ENCODE peak calls at places on chromosome 10, in seven cellular contexts. G is tibial artery; Y is SK-N-SH; R is psoas muscle; C is CD8-positive, alpha-beta memory T cell; A is CD4-positive, alpha-beta T cell; W is GM23248. T is an unnamed sample.
A peak's percentile ranks its signal among the peaks of the same experiment; 100 is the strongest.

GRCh38 chr10:45480294-45480693 is 106.3 kb downstream of the ALOX5 start:
- DNase-seq in W (no peak), R (no peak), A (no peak), G (no peak), Y (no peak), C (no peak), T (no peak)

GRCh38 chr10:94358480-94358879 is 4.3 kb downstream of the NOC3L start:
- DNase-seq in G (no peak), C (no peak), A (no peak), Y (no peak), R (no peak), W (peak; percentile 92), T (no peak)

GRCh38 chr10:125396651-125397050 is 236.3 kb upstream of the CTBP2 start:
- DNase-seq in R (no peak), C (no peak), W (peak; percentile 77), A (no peak), G (no peak), Y (no peak), T (no peak)

GRCh38 chr10:60387531-60387930 is 2.1 kb downstream of the ANK3 start:
- DNase-seq in W (no peak), A (no peak), G (no peak), R (no peak), C (no peak), Y (no peak), T (no peak)

GRCh38 chr10:62068464-62068863 is 167.0 kb downstream of the ARID5B start:
- DNase-seq in G (no peak), W (no peak), C (no peak), A (no peak), Y (no peak), R (no peak), T (no peak)

GRCh38 chr10:84026821-84027257 is 112.5 kb upstream of the GHITM start:
- DNase-seq in C (no peak), Y (peak; percentile 35), G (no peak), A (no peak), R (no peak), W (peak; percentile 30), T (no peak)

GRCh38 chr10:3786295-3786981 is 1.4 kb upstream of the KLF6 start:
- DNase-seq in C (peak; percentile 47), A (no peak), W (no peak), R (peak; percentile 29), Y (no peak), G (no peak), T (peak; percentile 74)

GRCh38 chr10:79111427-79111826 is 42.7 kb downstream of the ZMIZ1 start:
- DNase-seq in G (no peak), A (no peak), W (peak; percentile 84), R (no peak), Y (no peak), C (no peak), T (no peak)

GRCh38 chr10:2076528-2076927 is 339.2 kb upstream of the ADARB2 start:
- DNase-seq in A (no peak), W (no peak), G (no peak), C (no peak), Y (no peak), R (no peak), T (no peak)

GRCh38 chr10:93745411-93746065 is 12.2 kb upstream of the LGI1 start:
- DNase-seq in G (no peak), W (peak; percentile 49), Y (no peak), R (no peak), C (no peak), A (no peak), T (no peak)

GRCh38 chr10:122363311-122363710 is 11.2 kb upstream of the PLEKHA1 start:
- DNase-seq in A (no peak), Y (no peak), W (no peak), R (no peak), G (no peak), C (no peak), T (no peak)

GRCh38 chr10:67549390-67549789 is 146.6 kb downstream of the CTNNA3 start:
- DNase-seq in C (no peak), Y (no peak), W (no peak), R (no peak), G (no peak), A (no peak), T (no peak)

GRCh38 chr10:130121486-130122079 is 11.0 kb upstream of the C10orf143 start:
- DNase-seq in G (no peak), W (no peak), Y (peak; percentile 49), R (no peak), A (no peak), C (no peak), T (no peak)

GRCh38 chr10:585502-585901 is 104.0 kb downstream of the DIP2C start:
- DNase-seq in R (no peak), W (no peak), A (no peak), C (no peak), G (no peak), Y (no peak), T (no peak)

GRCh38 chr10:104028146-104028545 is 57.5 kb downstream of the COL17A1 start:
- DNase-seq in G (no peak), Y (peak; percentile 43), R (no peak), W (peak; percentile 46), C (no peak), A (peak; percentile 15), T (no peak)

GRCh38 chr10:17200885-17201164 is 647 bp downstream of the TRDMT1 start:
- DNase-seq in C (no peak), R (no peak), G (peak; percentile 76), Y (no peak), A (peak; percentile 29), W (peak; percentile 79), T (peak; percentile 70)

GRCh38 chr10:4082851-4083250 is 297.8 kb upstream of the KLF6 start:
- DNase-seq in R (no peak), Y (no peak), W (peak; percentile 9), C (no peak), G (no peak), A (no peak), T (no peak)

GRCh38 chr10:70477661-70478162 is 855 bp upstream of the PALD1 start:
- DNase-seq in A (peak; percentile 74), C (peak; percentile 80), Y (peak; percentile 68), G (no peak), W (peak; percentile 35), R (peak; percentile 44), T (no peak)

GRCh38 chr10:30151581-30152389 is 92.4 kb upstream of the JCAD start:
- DNase-seq in Y (peak; percentile 18), G (peak; percentile 84), W (peak; percentile 97), C (no peak), A (no peak), R (peak; percentile 56), T (no peak)

DNA sequence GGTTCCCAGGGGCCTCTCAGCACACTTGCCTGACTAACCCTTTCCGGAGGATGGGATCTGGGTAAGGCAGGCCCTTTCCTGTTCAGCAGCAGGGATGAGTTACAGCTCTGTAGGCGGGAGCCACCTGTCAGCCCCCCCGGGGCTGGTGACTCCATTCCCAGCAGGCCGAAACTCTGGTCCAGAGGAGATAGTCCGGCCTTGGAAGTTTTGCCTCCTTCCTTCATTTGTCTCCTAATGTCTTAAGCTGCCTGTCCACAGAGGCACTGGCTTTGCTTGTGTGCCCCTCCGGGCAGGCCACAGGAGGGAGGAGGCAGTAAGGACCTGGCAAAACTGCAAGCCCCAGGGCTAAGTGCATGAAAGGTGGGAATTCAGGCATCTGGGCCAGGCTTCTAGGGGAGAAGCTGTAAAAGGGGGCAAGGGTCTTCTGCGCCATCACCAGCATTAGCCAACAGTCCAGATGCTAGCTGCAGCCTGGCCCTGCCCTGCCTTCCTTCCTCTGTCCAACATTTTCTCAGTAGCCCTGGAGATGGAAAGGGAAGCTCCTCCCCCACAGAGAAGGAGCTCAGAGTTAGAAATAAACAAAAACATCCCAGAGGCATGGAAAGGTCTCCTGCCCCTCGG is 1.2 kb downstream of the ADIRF start:
- DNase-seq in W (peak; percentile 89), R (peak; percentile 38), G (peak; percentile 82), C (no peak), Y (no peak), A (no peak), T (peak; percentile 73)
- H3K27ac ChIP-seq in W (peak overlapping the region; percentile 99), R (peak overlapping the region; percentile 92), G (peak overlapping the region; percentile 100), C (no peak overlapping the region), Y (no peak overlapping the region), A (peak overlapping the region; percentile 6), T (peak overlapping the region; percentile 94)

GRCh38 chr10:86905429-86905828 is 52.0 kb downstream of the MMRN2 start:
- DNase-seq in G (no peak), W (peak; percentile 6), A (no peak), C (no peak), Y (no peak), R (no peak), T (no peak)

GRCh38 chr10:86904600-86904999 is 52.8 kb downstream of the MMRN2 start:
- DNase-seq in G (no peak), R (no peak), Y (no peak), C (no peak), A (no peak), W (no peak), T (no peak)

GRCh38 chr10:86899128-86899527 is 58.3 kb downstream of the MMRN2 start:
- DNase-seq in C (no peak), Y (peak; percentile 24), A (no peak), W (no peak), R (no peak), G (no peak), T (no peak)

GRCh38 chr10:86899670-86900276 is 57.6 kb downstream of the MMRN2 start:
- DNase-seq in A (peak; percentile 23), G (peak; percentile 74), Y (peak; percentile 60), R (peak; percentile 31), C (peak; percentile 6), W (peak; percentile 82), T (peak; percentile 86)

DNA sequence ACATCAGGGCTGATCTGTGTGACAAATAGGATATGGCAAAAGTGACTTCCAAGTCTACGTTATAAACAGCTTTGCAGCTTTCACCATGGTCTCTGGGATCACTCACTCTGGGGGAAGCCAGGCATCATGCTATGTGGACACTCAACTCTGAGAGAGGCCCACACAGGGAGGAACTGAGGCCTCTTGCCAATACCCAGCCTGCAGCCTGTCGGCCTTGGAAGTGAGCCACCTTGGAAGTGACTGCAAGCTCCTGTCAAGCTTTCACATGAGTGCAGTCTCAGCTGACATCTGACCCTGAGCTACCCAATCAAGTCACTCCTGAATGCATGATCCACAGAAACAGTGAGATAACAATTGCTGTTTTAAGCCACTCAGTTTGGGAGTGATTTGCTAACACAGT is 56.5 kb downstream of the MMRN2 start:
- DNase-seq in R (peak; percentile 75), W (peak; percentile 61), C (no peak), G (peak; percentile 85), Y (no peak), A (no peak), T (peak; percentile 92)
- H3K27ac ChIP-seq in R (peak overlapping the region; percentile 68), W (no peak overlapping the region), C (no peak overlapping the region), G (peak overlapping the region; percentile 52), Y (no peak overlapping the region), A (no peak overlapping the region), T (peak overlapping the region; percentile 67)

GRCh38 chr10:11207276-11207809 is 189.7 kb downstream of the CELF2 start:
- DNase-seq in Y (no peak), R (no peak), W (no peak), A (no peak), C (no peak), G (no peak), T (no peak)
- H3K27ac ChIP-seq in Y (no peak overlapping the region), R (no peak overlapping the region), W (no peak overlapping the region), A (no peak overlapping the region), C (no peak overlapping the region), G (no peak overlapping the region), T (no peak overlapping the region)

DNA sequence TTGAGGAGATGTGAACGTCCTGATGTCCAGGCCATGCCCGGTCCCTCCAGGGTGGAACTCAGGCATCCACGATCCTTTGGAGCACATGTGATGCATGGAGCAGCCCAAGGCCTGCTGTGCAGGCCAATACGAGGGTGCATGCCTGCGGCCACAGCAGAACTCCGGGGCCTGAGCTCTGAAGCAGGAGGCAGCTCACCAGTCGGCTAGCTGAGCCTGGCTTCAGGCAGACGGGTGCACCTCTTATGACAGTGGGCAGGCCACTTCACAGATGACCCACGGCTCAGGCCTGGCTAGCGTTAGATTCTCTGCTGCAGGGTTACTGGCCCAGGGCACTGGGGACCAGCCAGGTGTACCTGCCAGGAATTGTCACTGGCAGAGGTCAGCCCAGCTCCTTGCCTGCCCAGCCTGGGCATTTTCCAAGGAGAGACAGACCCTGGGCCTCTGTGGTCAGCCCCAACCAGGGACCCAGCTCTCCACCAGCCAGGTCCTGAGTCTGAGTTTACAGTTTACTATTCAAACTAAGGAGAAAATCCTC is 29.6 kb upstream of the INPP5A start:
- DNase-seq in Y (peak; percentile 7), C (no peak), R (no peak), G (peak; percentile 66), A (no peak), W (no peak), T (peak; percentile 64)
- H3K27ac ChIP-seq in Y (no peak overlapping the region), C (no peak overlapping the region), R (no peak overlapping the region), G (peak overlapping the region; percentile 12), A (no peak overlapping the region), W (no peak overlapping the region), T (peak overlapping the region; percentile 80)